ENCODE peak calls at places on chromosomes 6 and 20, in five cellular contexts. V is GM19239, S is colonic mucosa, T is amygdala, F is AG04449. G is an unnamed sample.

GRCh38 chr6:125834347-125834746 is 43.6 kb downstream of the NCOA7 start:
- DNase-seq in S (no peak), V (peak), F (no peak), T (no peak), G (no peak)

GRCh38 chr20:58781138-58781537 is 69.6 kb downstream of the GNAS-AS1 start:
- DNase-seq in V (no peak), F (no peak), S (no peak), T (no peak), G (no peak)

GRCh38 chr6:168045706-168046620 is 33.0 kb downstream of the FRMD1 start:
- DNase-seq in S (no peak), F (no peak), T (no peak), V (no peak), G (no peak)

GRCh38 chr6:147578159-147578558 is 69.7 kb downstream of the SAMD5 start:
- DNase-seq in F (no peak), T (no peak), V (no peak), S (no peak), G (no peak)

GRCh38 chr20:50019466-50020256 is 36.9 kb downstream of the SNAI1 start:
- DNase-seq in S (no peak), F (no peak), V (no peak), T (no peak), G (peak)

GRCh38 chr6:168060521-168060931 is 18.5 kb downstream of the FRMD1 start:
- DNase-seq in F (no peak), V (no peak), T (no peak), S (peak), G (peak)

GRCh38 chr6:105596284-105596755 is 193.4 kb upstream of the PREP start:
- DNase-seq in T (no peak), S (no peak), V (no peak), F (peak), G (no peak)

GRCh38 chr6:26020983-26021349 is 58.4 kb downstream of the TRIM38 start:
- DNase-seq in F (no peak), T (no peak), V (no peak), S (peak), G (no peak)

GRCh38 chr6:42410861-42411260 is 40.9 kb downstream of the TRERF1 start:
- DNase-seq in T (no peak), F (no peak), V (no peak), S (no peak), G (no peak)

GRCh38 chr20:38894091-38894847 is 31.9 kb upstream of the FAM83D start:
- DNase-seq in V (no peak), T (no peak), S (no peak), F (no peak), G (no peak)